ENCODE peak calls at places on chromosomes 1 and 21, in nine cellular contexts. S is heart right ventricle, U is colonic mucosa, A is left ventricle myocardium inferior, D is OCI-LY7, E is AG10803, P is GM13977, Z is endothelial cell, I is GM06990. J is an unnamed sample.

GRCh38 chr1:227753999-227754764 is 18.9 kb downstream of the SNAP47 start:
- DNase-seq in S (peak), U (no peak), A (peak), D (no peak), E (peak), P (no peak), Z (no peak), I (no peak), J (peak)

GRCh38 chr1:228276901-228277490 is 69.2 kb downstream of the OBSCN start:
- DNase-seq in S (peak), U (no peak), A (peak), D (no peak), E (no peak), P (no peak), Z (no peak), I (no peak), J (no peak)

GRCh38 chr1:42784946-42785693 is at the start of gene TMEM269:
- DNase-seq in S (peak), U (no peak), A (no peak), D (no peak), E (no peak), P (peak), Z (peak), I (no peak), J (peak)

GRCh38 chr1:59236949-59237545 is 59.8 kb upstream of the FGGY start:
- DNase-seq in S (no peak), U (no peak), A (no peak), D (no peak), E (no peak), P (no peak), Z (no peak), I (no peak), J (no peak)

GRCh38 chr1:219304227-219305226 is 130.8 kb downstream of the LYPLAL1 start:
- DNase-seq in S (no peak), U (no peak), A (peak), D (no peak), E (peak), P (no peak), Z (no peak), I (no peak), J (peak)

GRCh38 chr1:86708923-86709322 is 4.5 kb downstream of the SH3GLB1 start:
- DNase-seq in S (no peak), U (no peak), A (no peak), D (no peak), E (no peak), P (no peak), Z (no peak), I (no peak), J (peak)

GRCh38 chr21:38628426-38628825 is 130.1 kb upstream of the ERG start:
- DNase-seq in S (no peak), U (no peak), A (no peak), D (no peak), E (no peak), P (no peak), Z (no peak), I (no peak), J (no peak)

GRCh38 chr1:93662481-93663190 is 19.0 kb downstream of the BCAR3 start:
- DNase-seq in S (no peak), U (no peak), A (no peak), D (no peak), E (peak), P (no peak), Z (no peak), I (no peak), J (peak)

GRCh38 chr21:46122241-46122671 is 24.3 kb downstream of the COL6A2 start:
- DNase-seq in S (no peak), U (no peak), A (peak), D (no peak), E (peak), P (no peak), Z (no peak), I (no peak), J (peak)

GRCh38 chr21:39579734-39580332 is 32.9 kb upstream of the B3GALT5 start:
- DNase-seq in S (no peak), U (no peak), A (no peak), D (no peak), E (no peak), P (no peak), Z (no peak), I (no peak), J (no peak)

GRCh38 chr1:191517826-191518225 is 640.4 kb upstream of the RGS18 start:
- DNase-seq in S (no peak), U (no peak), A (no peak), D (no peak), E (no peak), P (no peak), Z (no peak), I (no peak), J (no peak)
- TF ChIP-seq CTCF in S (no peak), U (no peak), A (no peak), D (no peak), E (no peak), P (no peak), Z (peak), I (no peak), J (no peak)

DNA sequence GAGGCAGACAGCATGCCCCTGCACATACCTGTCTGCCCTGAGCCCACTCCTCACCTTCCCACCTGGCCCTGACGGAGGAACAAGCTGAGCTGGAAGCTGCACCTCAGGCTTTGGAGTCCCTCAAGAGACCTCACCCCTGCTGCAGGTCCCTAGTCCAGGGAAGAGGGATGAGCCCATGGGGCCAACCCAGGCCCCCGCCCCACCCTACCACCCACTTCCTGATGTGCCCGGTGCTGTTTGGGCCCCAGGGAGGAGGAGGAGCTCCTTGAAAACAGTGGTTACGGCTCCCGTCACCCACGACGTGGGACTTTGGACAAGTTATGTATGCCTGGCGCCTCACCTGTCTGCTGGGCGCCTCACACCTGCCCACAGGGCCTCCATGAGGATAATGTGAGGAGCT is 250.2 kb downstream of the NPHP4 start:
- DNase-seq in S (no peak), U (no peak), A (no peak), D (no peak), E (no peak), P (no peak), Z (no peak), I (no peak), J (no peak)
- TF ChIP-seq CTCF in S (no peak), U (no peak), A (no peak), D (no peak), E (no peak), P (no peak), Z (no peak), I (no peak), J (no peak)

GRCh38 chr21:24894324-24894723 is 713.0 kb downstream of the MRPL39 start:
- DNase-seq in S (no peak), U (no peak), A (no peak), D (no peak), E (no peak), P (no peak), Z (no peak), I (no peak), J (no peak)

GRCh38 chr21:24899138-24899537 is 708.1 kb downstream of the MRPL39 start:
- DNase-seq in S (no peak), U (no peak), A (no peak), D (no peak), E (no peak), P (no peak), Z (no peak), I (no peak), J (no peak)

GRCh38 chr21:24896735-24897124 is 710.6 kb downstream of the MRPL39 start:
- DNase-seq in S (no peak), U (no peak), A (no peak), D (no peak), E (no peak), P (no peak), Z (no peak), I (no peak), J (no peak)

GRCh38 chr21:24897883-24898282 is 709.4 kb downstream of the MRPL39 start:
- DNase-seq in S (no peak), U (no peak), A (no peak), D (no peak), E (no peak), P (no peak), Z (no peak), I (no peak), J (no peak)

GRCh38 chr21:24895885-24896734 is 711.2 kb downstream of the MRPL39 start:
- DNase-seq in S (no peak), U (no peak), A (no peak), D (no peak), E (peak), P (no peak), Z (peak), I (peak), J (peak)
- TF ChIP-seq CTCF in S (no peak), U (no peak), A (peak), D (peak), E (peak), P (peak), Z (no peak), I (peak), J (no peak)

DNA sequence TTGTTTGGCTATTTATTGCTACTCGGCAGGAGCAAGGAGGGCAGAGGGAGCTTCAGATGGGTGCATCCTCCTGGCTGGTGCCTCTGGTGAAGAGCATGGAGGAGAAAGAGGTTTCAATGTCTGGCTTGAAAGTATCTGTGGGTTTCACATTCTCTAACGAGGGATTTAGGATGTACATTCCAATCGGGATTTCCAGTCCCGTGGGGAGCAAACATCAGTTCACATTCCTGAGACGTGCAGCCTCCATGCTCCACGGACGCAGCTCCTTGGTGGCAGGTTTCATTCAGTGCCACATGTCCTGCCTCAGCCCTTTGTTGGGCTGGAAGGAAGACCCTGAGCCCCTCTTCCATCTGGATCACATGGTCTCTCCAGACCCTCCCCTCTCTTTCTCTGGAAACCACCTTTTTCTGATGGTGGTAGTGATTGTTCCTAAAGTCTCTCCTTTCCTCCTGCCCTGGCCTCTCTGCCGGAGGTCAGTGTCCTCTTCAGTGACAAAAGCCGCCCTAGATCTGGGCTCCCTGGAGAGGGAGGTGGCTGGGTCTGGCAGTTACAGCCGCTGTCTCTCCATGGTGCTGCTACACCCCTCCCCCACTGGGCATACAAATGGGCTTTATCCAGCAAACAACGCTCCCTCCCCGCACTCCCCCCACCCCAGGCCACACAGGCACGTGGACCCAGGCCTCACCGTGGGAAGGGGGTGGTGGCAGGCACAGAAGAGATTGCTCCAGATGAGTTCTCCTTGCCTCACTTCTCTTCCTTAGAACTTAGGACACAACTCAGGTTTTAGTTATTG is 829 bp upstream of the CA14 start:
- DNase-seq in S (no peak), U (no peak), A (no peak), D (no peak), E (peak), P (no peak), Z (peak), I (no peak), J (no peak)
- TF ChIP-seq CTCF in S (no peak), U (no peak), A (no peak), D (no peak), E (no peak), P (no peak), Z (no peak), I (no peak), J (no peak)

DNA sequence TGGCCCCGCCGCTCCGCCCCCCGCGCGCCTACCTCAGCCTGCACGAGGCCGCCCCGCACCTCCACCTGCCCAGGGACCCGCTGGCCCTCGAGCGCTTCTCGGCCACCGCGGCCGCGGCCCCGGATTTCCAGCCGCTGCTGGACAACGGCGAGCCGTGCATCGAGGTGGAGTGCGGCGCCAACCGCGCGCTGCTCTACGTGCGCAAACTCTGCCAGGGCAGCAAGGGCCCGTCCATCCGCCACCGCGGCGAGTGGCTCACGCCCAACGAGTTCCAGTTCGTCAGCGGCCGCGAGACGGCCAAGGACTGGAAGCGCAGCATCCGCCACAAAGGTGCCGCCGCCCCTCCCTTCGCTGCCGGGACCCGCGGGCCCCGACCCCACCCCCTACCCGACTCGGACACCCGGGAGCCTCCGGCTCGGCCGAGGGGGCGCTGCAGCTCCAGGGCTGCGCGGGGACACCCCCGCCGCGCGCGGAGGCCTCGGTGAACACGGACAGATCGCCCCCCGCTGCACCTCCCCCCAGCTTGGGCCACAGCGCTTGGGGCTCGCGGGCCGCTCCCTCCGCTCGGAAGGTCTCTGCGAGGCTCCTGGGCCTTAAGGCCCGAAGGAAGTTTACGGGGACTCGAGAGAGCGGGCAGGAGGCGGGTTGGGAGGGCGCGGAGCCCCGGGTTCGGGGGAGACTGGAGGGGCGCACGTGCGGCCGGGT is 1.0 kb downstream of the SAMD11 start:
- DNase-seq in S (peak), U (no peak), A (no peak), D (no peak), E (peak), P (no peak), Z (peak), I (no peak), J (no peak)
- TF ChIP-seq CTCF in S (no peak), U (no peak), A (no peak), D (no peak), E (peak), P (peak), Z (no peak), I (no peak), J (no peak)